ENCODE peak calls at places on chromosomes 16 and 17, in nine cellular contexts. B is hepatocyte, N is neural progenitor cell, G is MM.1S, Z is SK-N-SH, F is GM23338, Y is GM23248, A is HCT116, O is PC-3. U is an unnamed sample.

GRCh38 chr16:53220585-53220984 is 165.8 kb downstream of the CHD9 start:
- DNase-seq in G (no peak), A (no peak), F (peak), N (peak), Y (peak), Z (peak), O (no peak), B (peak), U (peak)

GRCh38 chr17:73083432-73083831 is 9.1 kb downstream of the SLC39A11 start:
- DNase-seq in G (no peak), B (no peak), N (no peak), A (no peak), Y (no peak), Z (no peak), O (no peak), F (no peak), U (no peak)

GRCh38 chr17:32495347-32496253 is 8.8 kb downstream of the CDK5R1 start:
- DNase-seq in F (no peak), O (no peak), Y (peak), A (no peak), N (peak), G (no peak), Z (peak), B (no peak), U (no peak)

GRCh38 chr17:7439462-7440112 is at the start of gene FGF11:
- DNase-seq in Z (peak), F (peak), Y (peak), B (peak), A (no peak), N (peak), O (no peak), G (no peak), U (no peak)

GRCh38 chr17:57499648-57500049 is 243.3 kb downstream of the MSI2 start:
- DNase-seq in Y (peak), Z (peak), O (no peak), A (no peak), G (no peak), B (no peak), F (no peak), N (no peak), U (no peak)

GRCh38 chr16:22086440-22086839 is 5.9 kb upstream of the VWA3A start:
- DNase-seq in G (no peak), Y (no peak), N (no peak), Z (no peak), F (no peak), O (no peak), B (no peak), A (no peak), U (no peak)

GRCh38 chr16:82761236-82761635 is 134.5 kb downstream of the CDH13 start:
- DNase-seq in G (no peak), O (no peak), Z (no peak), B (no peak), F (no peak), N (no peak), A (no peak), Y (peak), U (no peak)

GRCh38 chr17:57577751-57578607 is 167.1 kb downstream of the CCDC182 start:
- DNase-seq in G (no peak), Z (peak), B (peak), F (no peak), Y (peak), N (peak), A (no peak), O (no peak), U (no peak)

GRCh38 chr16:31508706-31509523 is 724 bp upstream of the RUSF1 start:
- DNase-seq in F (no peak), N (no peak), Y (peak), Z (no peak), O (no peak), B (no peak), A (no peak), G (no peak), U (no peak)

GRCh38 chr17:81459224-81459623 is 53.4 kb downstream of the ACTG1 start:
- DNase-seq in G (no peak), A (no peak), O (no peak), B (no peak), Y (no peak), Z (no peak), N (no peak), F (no peak), U (no peak)

GRCh38 chr16:51569204-51569911 is 418.3 kb upstream of the SALL1 start:
- DNase-seq in A (no peak), G (peak), O (no peak), Y (peak), Z (no peak), B (no peak), F (no peak), N (no peak), U (peak)

GRCh38 chr17:6953689-6954088 is 42.2 kb upstream of the ALOX12 start:
- DNase-seq in Z (no peak), N (no peak), F (no peak), B (no peak), G (no peak), A (no peak), O (peak), Y (no peak), U (no peak)

GRCh38 chr16:13036600-13036999 is 135.2 kb downstream of the SHISA9 start:
- DNase-seq in B (peak), N (peak), Z (no peak), G (peak), A (no peak), Y (peak), O (peak), F (peak), U (peak)

GRCh38 chr17:57697197-57697596 is 47.9 kb downstream of the CCDC182 start:
- DNase-seq in F (no peak), N (no peak), G (no peak), O (no peak), Z (no peak), B (no peak), A (no peak), Y (no peak), U (no peak)

GRCh38 chr17:59004338-59005111 is 102.2 kb downstream of the TRIM37 start:
- DNase-seq in A (peak), Z (peak), F (peak), O (peak), Y (peak), B (peak), G (peak), N (peak), U (peak)

GRCh38 chr16:89863741-89864391 is 9.5 kb upstream of the TCF25 start:
- DNase-seq in B (no peak), G (peak), Z (no peak), A (no peak), Y (peak), F (no peak), O (no peak), N (no peak), U (peak)

GRCh38 chr17:62675260-62675659 is 47.8 kb downstream of the MRC2 start:
- DNase-seq in O (no peak), G (no peak), Z (no peak), B (no peak), N (no peak), Y (no peak), F (no peak), A (no peak), U (no peak)

GRCh38 chr17:70597774-70598173 is 428.4 kb downstream of the KCNJ2 start:
- DNase-seq in Y (no peak), B (no peak), A (no peak), N (no peak), Z (no peak), O (no peak), F (no peak), G (no peak), U (no peak)

GRCh38 chr16:28001184-28001583 is 62.3 kb downstream of the GSG1L start:
- DNase-seq in Y (no peak), N (no peak), F (no peak), G (no peak), B (no peak), A (no peak), Z (no peak), O (no peak), U (no peak)

GRCh38 chr17:7080445-7081041 is 492 bp upstream of the CLEC10A start:
- DNase-seq in N (no peak), B (no peak), F (no peak), G (no peak), Z (no peak), O (no peak), Y (no peak), A (no peak), U (no peak)

GRCh38 chr17:7021993-7022778 is 664 bp upstream of the BCL6B start:
- DNase-seq in Y (peak), A (no peak), F (peak), Z (peak), B (peak), N (peak), G (peak), O (peak), U (peak)

GRCh38 chr16:87288753-87289362 is 28.3 kb downstream of the C16orf95 start:
- DNase-seq in G (no peak), Z (no peak), N (no peak), Y (peak), B (no peak), A (no peak), O (no peak), F (no peak), U (no peak)

GRCh38 chr17:4715071-4715749 is 4.8 kb downstream of the ARRB2 start:
- DNase-seq in B (no peak), O (no peak), F (no peak), Y (no peak), G (no peak), A (no peak), N (no peak), Z (no peak), U (no peak)

GRCh38 chr16:11112723-11113348 is 143.2 kb downstream of the SOCS1 start:
- DNase-seq in A (no peak), Z (no peak), O (no peak), G (no peak), B (no peak), N (no peak), F (no peak), Y (no peak), U (no peak)

GRCh38 chr17:61058066-61058465 is 341.6 kb upstream of the TBX2 start:
- DNase-seq in N (no peak), Z (no peak), B (no peak), F (no peak), Y (no peak), A (no peak), G (no peak), O (no peak), U (no peak)

GRCh38 chr16:57694556-57695377 is at the start of gene DRC7:
- DNase-seq in F (peak), N (peak), O (peak), Y (peak), A (peak), B (peak), G (no peak), Z (peak), U (peak)

GRCh38 chr16:69371564-69371963 is 14.2 kb downstream of the TERF2 start:
- DNase-seq in F (no peak), B (no peak), N (no peak), A (no peak), G (no peak), Z (no peak), Y (no peak), O (no peak), U (peak)

GRCh38 chr16:48881272-48881671 is 271.3 kb upstream of the N4BP1 start:
- DNase-seq in F (no peak), Z (no peak), N (no peak), G (no peak), A (no peak), Y (no peak), O (no peak), B (no peak), U (no peak)

GRCh38 chr16:11348737-11349598 is 3.7 kb downstream of the RMI2 start:
- DNase-seq in B (no peak), F (no peak), A (no peak), N (no peak), G (no peak), Z (no peak), Y (no peak), O (no peak), U (no peak)

GRCh38 chr16:65547799-65548446 is 426.1 kb upstream of the CDH11 start:
- DNase-seq in F (peak), Y (peak), O (peak), B (peak), A (no peak), N (peak), Z (peak), G (no peak), U (no peak)

GRCh38 chr16:23768581-23768980 is 13.8 kb downstream of the CHP2 start:
- DNase-seq in F (no peak), B (no peak), N (no peak), A (no peak), Z (no peak), O (no peak), G (no peak), Y (no peak), U (no peak)

GRCh38 chr17:43576563-43577229 is 30.6 kb upstream of the ETV4 start:
- DNase-seq in N (peak), Z (peak), O (peak), F (peak), B (peak), A (peak), Y (peak), G (peak), U (peak)

GRCh38 chr17:41813699-41814124 is 908 bp downstream of the FKBP10 start:
- DNase-seq in F (no peak), G (no peak), N (no peak), Y (peak), B (no peak), Z (peak), O (no peak), A (no peak), U (no peak)

GRCh38 chr17:10633738-10634379 is 23.2 kb downstream of the MYH3 start:
- DNase-seq in Z (no peak), F (no peak), N (no peak), A (no peak), B (no peak), O (no peak), Y (no peak), G (peak), U (peak)

GRCh38 chr17:36496018-36496789 is 9.7 kb downstream of the ZNHIT3 start:
- DNase-seq in Z (no peak), G (no peak), B (no peak), A (no peak), Y (no peak), N (peak), F (no peak), O (no peak), U (no peak)

GRCh38 chr16:70589998-70590471 is 56.3 kb upstream of the IL34 start:
- DNase-seq in F (peak), N (no peak), G (no peak), Z (peak), O (no peak), Y (peak), A (no peak), B (peak), U (no peak)
- H2AFZ ChIP-seq in F (peak), N (no peak), G (no peak), Z (no peak), O (no peak), Y (no peak), A (no peak), B (no peak), U (no peak)

DNA sequence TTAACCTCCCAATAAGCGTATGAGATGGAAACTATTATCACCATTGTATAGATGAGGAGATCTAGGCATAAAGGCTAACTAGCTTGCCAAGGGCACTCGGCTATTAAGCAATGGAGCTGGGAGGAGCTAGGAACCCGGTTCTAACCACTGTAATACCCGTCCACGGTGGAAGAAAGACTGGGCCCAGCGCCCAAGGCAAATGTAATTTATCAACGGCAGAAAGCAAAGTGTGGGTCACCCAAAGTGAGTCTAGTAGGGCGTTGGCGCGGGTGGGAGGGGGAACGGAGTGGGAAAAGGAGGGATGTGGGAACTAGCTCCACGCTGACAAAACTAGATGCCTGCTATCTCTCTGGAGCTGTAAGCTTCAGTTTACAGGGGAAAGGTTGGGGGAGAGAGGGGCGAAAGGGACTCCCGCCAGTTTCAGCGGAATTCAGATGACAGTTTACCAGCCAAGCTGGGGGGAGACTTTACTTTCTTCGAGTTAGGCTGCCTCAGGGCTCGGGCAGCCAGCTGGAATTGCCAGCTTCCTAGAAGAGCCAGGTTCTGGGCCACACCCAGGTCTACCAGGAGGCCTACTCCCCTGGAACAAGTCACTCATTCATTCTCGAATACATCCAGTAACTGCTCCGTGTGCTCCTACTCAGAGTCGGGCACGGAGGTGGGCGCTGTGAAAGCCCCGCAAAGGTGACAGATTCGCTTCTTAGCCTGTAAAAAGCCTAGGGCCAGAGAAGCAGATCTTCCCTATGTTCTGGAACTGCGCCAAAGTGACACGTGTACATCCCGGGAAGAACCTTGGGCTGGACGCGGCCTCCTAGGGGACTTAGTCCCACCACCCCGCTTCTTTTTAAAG is 837 bp downstream of the LRRC59 start:
- DNase-seq in G (peak), B (peak), F (peak), Y (peak), Z (peak), O (peak), N (no peak), A (no peak), U (no peak)
- H3K27ac ChIP-seq in G (peak), B (peak), F (no peak), Y (peak), Z (peak), O (peak), N (no peak), A (peak), U (peak)

GRCh38 chr17:29618272-29619065 is 4.2 kb downstream of the CORO6 start:
- DNase-seq in N (no peak), B (no peak), Y (no peak), G (no peak), Z (no peak), F (peak), A (no peak), O (no peak), U (no peak)
- TF ChIP-seq EZH2phosphoT487 in N (no peak), B (no peak), Y (no peak), G (no peak), Z (no peak), F (no peak), A (no peak), O (no peak), U (no peak)

GRCh38 chr16:4811773-4812172 is 9.3 kb upstream of the ROGDI start:
- DNase-seq in Z (no peak), F (no peak), B (no peak), G (no peak), O (no peak), Y (no peak), A (no peak), N (no peak), U (no peak)

GRCh38 chr16:4811242-4811641 is 8.8 kb upstream of the ROGDI start:
- DNase-seq in N (no peak), Z (no peak), Y (no peak), O (no peak), F (no peak), G (no peak), A (no peak), B (no peak), U (no peak)

GRCh38 chr16:4813251-4814003 is 11.0 kb upstream of the ROGDI start:
- DNase-seq in B (no peak), N (no peak), A (no peak), O (no peak), Z (no peak), F (no peak), G (no peak), Y (no peak), U (no peak)

GRCh38 chr16:4814046-4814445 is 11.6 kb upstream of the ROGDI start:
- DNase-seq in O (no peak), A (no peak), F (no peak), Z (no peak), B (no peak), N (no peak), Y (no peak), G (no peak), U (no peak)

DNA sequence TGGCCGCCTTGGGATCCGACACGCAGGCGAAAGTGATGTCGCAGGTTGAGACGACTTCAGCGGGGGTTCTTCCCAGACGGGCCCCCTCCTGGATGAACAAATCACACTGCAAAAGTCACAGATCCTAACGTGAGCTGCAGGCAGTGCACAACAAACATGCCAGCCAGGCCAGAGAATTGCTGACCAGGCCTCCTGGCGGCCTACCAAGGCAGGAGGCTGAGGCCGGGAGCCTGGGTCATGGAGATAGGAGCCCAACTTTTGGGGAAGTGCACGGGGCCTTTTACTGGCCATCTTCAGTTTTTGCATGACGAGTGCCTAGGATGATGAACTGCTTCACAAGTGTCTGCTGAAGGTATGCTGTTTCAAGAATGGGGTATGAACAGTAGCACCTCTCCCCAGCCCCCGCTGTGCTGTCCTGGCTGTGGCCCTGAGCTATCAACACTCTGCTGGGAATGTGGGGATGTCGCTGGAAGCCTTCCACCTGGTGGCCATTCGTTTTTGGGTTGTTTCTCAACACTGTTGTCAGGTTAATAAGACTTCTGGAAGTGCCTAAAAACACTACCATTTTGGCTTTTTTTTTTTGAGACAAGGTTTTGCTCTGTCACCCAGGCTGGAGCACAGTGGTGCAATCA is 12.2 kb upstream of the ROGDI start:
- DNase-seq in B (no peak), F (peak), N (no peak), O (no peak), A (no peak), Z (no peak), Y (no peak), G (no peak), U (no peak)
- H2AFZ ChIP-seq in B (no peak), F (no peak), N (no peak), O (no peak), A (no peak), Z (no peak), Y (no peak), G (no peak), U (no peak)

GRCh38 chr17:77235370-77236080 is 94.8 kb downstream of the SEC14L1 start:
- DNase-seq in O (no peak), B (peak), Y (peak), G (peak), F (no peak), Z (peak), A (no peak), N (no peak), U (no peak)

GRCh38 chr17:77233127-77233526 is 92.4 kb downstream of the SEC14L1 start:
- DNase-seq in Y (no peak), F (no peak), Z (no peak), B (no peak), A (no peak), G (no peak), O (no peak), N (no peak), U (no peak)

GRCh38 chr17:77231076-77231871 is 90.5 kb downstream of the SEC14L1 start:
- DNase-seq in F (no peak), Z (no peak), B (no peak), G (no peak), O (no peak), N (no peak), Y (no peak), A (no peak), U (no peak)

GRCh38 chr17:77234695-77235094 is 93.9 kb downstream of the SEC14L1 start:
- DNase-seq in F (no peak), Z (no peak), B (no peak), A (no peak), N (no peak), O (no peak), G (no peak), Y (no peak), U (no peak)

GRCh38 chr17:77233635-77234334 is 93.0 kb downstream of the SEC14L1 start:
- DNase-seq in A (no peak), Y (peak), B (peak), F (no peak), O (peak), N (no peak), Z (no peak), G (peak), U (peak)
- H3K27ac ChIP-seq in A (no peak), Y (no peak), B (peak), F (no peak), O (peak), N (no peak), Z (peak), G (peak), U (no peak)

DNA sequence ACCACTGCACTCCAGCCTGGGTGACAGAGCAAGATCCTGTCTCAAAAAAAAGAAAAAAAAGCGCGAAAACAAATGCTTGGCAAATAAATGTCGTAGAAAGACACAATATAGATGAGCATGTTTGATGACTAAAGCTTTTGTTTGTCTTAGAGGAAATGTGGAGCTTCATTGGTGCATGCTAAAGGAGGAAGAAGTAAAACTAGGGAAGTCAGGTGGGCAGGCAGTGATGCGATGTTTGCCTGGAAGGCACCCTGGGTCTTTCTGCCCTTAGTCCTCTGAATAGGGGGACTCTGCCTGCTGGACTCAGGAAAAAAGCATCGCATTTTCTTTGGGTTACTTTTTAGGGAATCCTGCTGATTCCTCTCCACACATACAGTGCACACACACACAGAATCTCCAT is 20.8 kb downstream of the ZNF750 start:
- DNase-seq in F (no peak), O (peak), Y (no peak), G (no peak), B (no peak), A (no peak), N (no peak), Z (no peak), U (peak)
- TF ChIP-seq EZH2phosphoT487 in F (no peak), O (no peak), Y (no peak), G (no peak), B (no peak), A (no peak), N (no peak), Z (no peak), U (no peak)

U was measured in OCI-LY7.